ENCODE peak calls at places on chromosomes 3 and 15, in five cellular contexts. S is GM12878, G is K562, O is SK-N-SH, W is HepG2. P is an unnamed sample.

GRCh38 chr3:22899441-22899840 is 303.7 kb upstream of the UBE2E2 start:
- DNase-seq in G (no peak), S (no peak), W (no peak), O (no peak), P (no peak)

GRCh38 chr3:43629254-43629653 is 7.4 kb upstream of the ANO10 start:
- DNase-seq in O (no peak), W (no peak), S (no peak), G (no peak), P (peak; percentile 76)

GRCh38 chr3:96101013-96101412 is 713.4 kb upstream of the EPHA6 start:
- DNase-seq in O (no peak), W (no peak), S (no peak), G (no peak), P (no peak)

GRCh38 chr3:43319794-43320193 is 33.5 kb downstream of the SNRK start:
- DNase-seq in S (no peak), G (no peak), O (no peak), W (no peak), P (no peak)

GRCh38 chr3:86029590-86029989 is 961.4 kb downstream of the VGLL3 start:
- DNase-seq in W (no peak), O (no peak), G (no peak), S (no peak), P (no peak)

GRCh38 chr15:85691350-85692240 is 103.1 kb downstream of the KLHL25 start:
- DNase-seq in O (no peak), S (peak; percentile 87), W (no peak), G (no peak), P (no peak)

GRCh38 chr3:107676469-107677309 is 153.9 kb downstream of the BBX start:
- DNase-seq in G (no peak), W (peak; percentile 31), O (peak; percentile 29), S (no peak), P (peak; percentile 43)

GRCh38 chr3:249587-250262 is 53.2 kb downstream of the CHL1 start:
- DNase-seq in G (no peak), S (no peak), O (no peak), W (peak; percentile 64), P (no peak)

GRCh38 chr3:184742676-184743135 is 30.8 kb upstream of the MAGEF1 start:
- DNase-seq in S (no peak), G (peak; percentile 71), W (no peak), O (peak; percentile 65), P (no peak)

GRCh38 chr3:100269410-100270217 is 8.8 kb downstream of the TBC1D23 start:
- DNase-seq in W (no peak), S (no peak), O (no peak), G (no peak), P (peak; percentile 94)

GRCh38 chr15:78382114-78382886 is 42.1 kb downstream of the CRABP1 start:
- DNase-seq in O (no peak), W (no peak), G (no peak), S (no peak), P (no peak)

GRCh38 chr3:55296035-55296434 is 191.1 kb downstream of the WNT5A start:
- DNase-seq in W (no peak), O (no peak), S (no peak), G (no peak), P (peak; percentile 80)

GRCh38 chr15:48112242-48112641 is 8.5 kb upstream of the SLC24A5 start:
- DNase-seq in G (no peak), O (peak; percentile 36), W (peak; percentile 16), S (no peak), P (peak; percentile 30)

GRCh38 chr3:99805160-99805559 is 12.5 kb upstream of the CMSS1 start:
- DNase-seq in W (no peak), O (no peak), G (peak; percentile 14), S (no peak), P (no peak)

GRCh38 chr3:143533391-143533790 is 314.9 kb downstream of the SLC9A9 start:
- DNase-seq in W (no peak), G (no peak), S (no peak), O (no peak), P (no peak)

GRCh38 chr15:66578286-66578875 is 12.6 kb upstream of the LCTL start:
- DNase-seq in G (no peak), W (no peak), O (no peak), S (no peak), P (peak; percentile 77)

GRCh38 chr3:25291524-25291923 is 136.5 kb upstream of the RARB start:
- DNase-seq in G (no peak), W (no peak), S (no peak), O (no peak), P (no peak)

GRCh38 chr3:128603811-128604447 is 46.7 kb downstream of the RPN1 start:
- DNase-seq in O (no peak), S (no peak), W (no peak), G (peak; percentile 30), P (no peak)

GRCh38 chr3:6785726-6786125 is 75.2 kb upstream of the GRM7 start:
- DNase-seq in O (no peak), G (no peak), W (no peak), S (no peak), P (no peak)

GRCh38 chr3:130243808-130244207 is 101.7 kb upstream of the COL6A5 start:
- DNase-seq in O (no peak), S (no peak), G (no peak), W (no peak), P (no peak)

GRCh38 chr3:130242850-130243569 is 102.5 kb upstream of the COL6A5 start:
- DNase-seq in G (peak; percentile 65), S (no peak), O (no peak), W (peak; percentile 9), P (peak; percentile 10)
- TF ChIP-seq CTCF in G (peak; percentile 70), S (peak; percentile 12), O (peak; percentile 16), W (peak; percentile 59), P (peak; percentile 31)

DNA sequence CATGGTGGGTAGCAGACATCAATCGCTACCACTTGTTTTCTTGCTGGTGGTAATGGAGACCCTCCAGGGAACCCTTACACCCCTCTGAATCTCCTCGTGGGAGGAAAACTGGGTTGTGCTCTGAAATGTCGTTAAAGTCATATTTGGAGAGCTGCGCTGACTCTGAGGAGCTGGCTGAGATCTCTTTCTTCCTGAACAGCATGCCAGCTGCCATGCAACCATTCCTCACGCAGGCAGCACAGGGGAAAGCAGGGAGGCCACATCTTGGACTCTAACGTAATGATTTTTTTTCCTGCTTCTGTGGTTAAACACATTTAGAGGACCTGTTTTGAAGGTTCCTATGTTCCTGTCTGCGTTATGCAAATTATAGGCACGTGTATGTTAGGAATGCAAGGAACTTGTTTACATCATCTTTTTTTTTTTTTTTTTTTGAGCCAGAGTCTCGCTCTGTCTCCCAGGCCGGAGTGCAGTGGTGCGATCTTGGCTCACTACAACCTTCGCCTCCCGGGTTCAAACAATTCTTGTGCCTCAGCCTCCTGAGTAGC is 156.8 kb downstream of the TJP1 start:
- DNase-seq in O (no peak), W (no peak), G (no peak), S (no peak), P (no peak)
- H3K4me3 ChIP-seq in O (no peak overlapping the region), W (no peak overlapping the region), G (no peak overlapping the region), S (no peak overlapping the region), P (no peak overlapping the region)

GRCh38 chr15:72128360-72128759 is 10.2 kb downstream of the SENP8 start:
- DNase-seq in O (no peak), S (no peak), G (no peak), W (no peak), P (no peak)
- TF ChIP-seq MXI1 in O (no peak), S (no peak), G (no peak), W (no peak), P (no peak)

DNA sequence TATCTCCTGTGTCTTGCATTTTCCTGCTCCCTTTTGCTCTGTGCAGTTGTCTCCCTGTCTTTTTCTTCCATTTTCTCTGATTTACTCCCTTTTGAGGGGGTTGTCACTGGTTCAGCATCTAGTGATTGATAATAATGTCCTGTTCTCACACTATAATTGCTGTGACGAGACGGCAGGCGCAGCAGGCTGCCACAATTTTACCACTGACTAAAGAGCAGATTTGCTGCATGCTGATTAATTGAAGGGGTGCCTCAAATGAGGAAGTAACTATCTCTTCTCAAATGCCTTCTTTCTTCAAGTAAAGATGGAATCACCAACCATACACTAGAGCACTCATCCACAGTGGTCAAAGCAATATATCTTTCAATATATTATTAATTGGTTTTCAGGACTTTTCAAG is 219.3 kb downstream of the CBLB start:
- DNase-seq in O (no peak), S (no peak), G (no peak), W (no peak), P (no peak)
- TF ChIP-seq CTCF in O (no peak), S (no peak), G (no peak), W (no peak), P (no peak)

GRCh38 chr15:31325976-31326728 is 483 bp upstream of the KLF13 start:
- DNase-seq in S (peak; percentile 92), G (peak; percentile 97), W (peak; percentile 89), O (peak; percentile 99), P (peak; percentile 97)
- H3K4me3 ChIP-seq in S (peak overlapping the region; percentile 79), G (peak overlapping the region; percentile 69), W (peak overlapping the region; percentile 90), O (peak overlapping the region; percentile 85), P (peak overlapping the region; percentile 86)

P was measured in IMR-90.